ENCODE peak calls at places on chromosomes 7 and 10, in eight cellular contexts. L is GM12878, E is PC-3, V is hepatocyte, Z is neural progenitor cell, J is astrocyte, U is mammary epithelial cell, Q is IMR-90. P is an unnamed sample.

GRCh38 chr7:37336259-37336658 is 112.4 kb downstream of the ELMO1 start:
- DNase-seq in Z (no peak), J (no peak), Q (no peak), E (no peak), V (no peak), L (peak), U (no peak), P (no peak)

GRCh38 chr7:157279679-157279972 is 57.2 kb upstream of the DNAJB6 start:
- DNase-seq in Q (no peak), V (no peak), J (no peak), Z (no peak), U (no peak), L (no peak), E (no peak), P (no peak)

GRCh38 chr7:95772298-95772770 is at the start of gene DYNC1I1:
- DNase-seq in E (peak), J (peak), Q (peak), L (no peak), V (peak), Z (peak), U (peak), P (no peak)

GRCh38 chr7:142469653-142470335 is 211.9 kb upstream of the PRSS58 start:
- DNase-seq in Z (no peak), Q (no peak), E (no peak), L (no peak), J (no peak), V (no peak), U (no peak), P (no peak)

GRCh38 chr10:117071293-117072050 is 66.5 kb upstream of the SHTN1 start:
- DNase-seq in E (no peak), U (no peak), Z (no peak), J (peak), V (no peak), L (no peak), Q (no peak), P (no peak)

GRCh38 chr10:49139000-49139865 is 5.4 kb upstream of the FAM170B start:
- DNase-seq in L (no peak), J (peak), U (no peak), E (peak), Q (peak), V (no peak), Z (no peak), P (no peak)

GRCh38 chr7:16268821-16269768 is 152.2 kb downstream of the CRPPA start:
- DNase-seq in L (no peak), J (peak), U (peak), Z (no peak), E (peak), Q (peak), V (peak), P (no peak)

GRCh38 chr7:47809387-47809786 is 138.9 kb downstream of the PKD1L1 start:
- DNase-seq in U (no peak), V (no peak), J (no peak), L (no peak), E (no peak), Q (no peak), Z (no peak), P (no peak)

GRCh38 chr10:73886085-73886529 is 11.8 kb upstream of the CAMK2G start:
- DNase-seq in V (peak), U (peak), Z (peak), L (no peak), J (peak), E (peak), Q (peak), P (peak)

GRCh38 chr7:87032604-87033003 is 26.9 kb downstream of the ELAPOR2 start:
- DNase-seq in Z (no peak), V (no peak), E (no peak), Q (no peak), U (no peak), L (no peak), J (no peak), P (no peak)

GRCh38 chr10:72691470-72692056 is 380 bp upstream of the MCU start:
- DNase-seq in Q (peak), L (peak), V (no peak), Z (no peak), U (no peak), E (no peak), J (peak), P (no peak)

GRCh38 chr10:4514445-4515108 is 311.4 kb upstream of the AKR1E2 start:
- DNase-seq in U (no peak), Z (no peak), L (peak), V (no peak), Q (no peak), E (no peak), J (no peak), P (no peak)
- H3K4me2 ChIP-seq in U (no peak), Z (no peak), L (peak), V (no peak), Q (no peak), E (no peak), J (no peak), P (no peak)

GRCh38 chr10:88983206-88983605 is 7.4 kb upstream of the FAS start:
- DNase-seq in Z (no peak), Q (peak), J (peak), E (no peak), L (no peak), U (no peak), V (no peak), P (no peak)
- H3K27ac ChIP-seq in Z (no peak), Q (no peak), J (no peak), E (no peak), L (no peak), U (no peak), V (peak), P (no peak)

GRCh38 chr10:132868995-132869394 is 73.4 kb downstream of the CFAP46 start:
- DNase-seq in Z (no peak), E (no peak), L (no peak), U (no peak), Q (no peak), J (no peak), V (no peak), P (no peak)

GRCh38 chr10:132867801-132868644 is 74.3 kb downstream of the CFAP46 start:
- DNase-seq in Q (no peak), Z (no peak), V (no peak), L (no peak), J (no peak), U (no peak), E (no peak), P (no peak)

GRCh38 chr10:132865236-132865635 is 77.1 kb downstream of the CFAP46 start:
- DNase-seq in Z (no peak), E (no peak), L (no peak), U (no peak), V (no peak), Q (no peak), J (no peak), P (peak)

GRCh38 chr10:132866601-132867381 is 75.6 kb downstream of the CFAP46 start:
- DNase-seq in U (no peak), Q (no peak), J (no peak), L (no peak), Z (no peak), E (no peak), V (no peak), P (no peak)

DNA sequence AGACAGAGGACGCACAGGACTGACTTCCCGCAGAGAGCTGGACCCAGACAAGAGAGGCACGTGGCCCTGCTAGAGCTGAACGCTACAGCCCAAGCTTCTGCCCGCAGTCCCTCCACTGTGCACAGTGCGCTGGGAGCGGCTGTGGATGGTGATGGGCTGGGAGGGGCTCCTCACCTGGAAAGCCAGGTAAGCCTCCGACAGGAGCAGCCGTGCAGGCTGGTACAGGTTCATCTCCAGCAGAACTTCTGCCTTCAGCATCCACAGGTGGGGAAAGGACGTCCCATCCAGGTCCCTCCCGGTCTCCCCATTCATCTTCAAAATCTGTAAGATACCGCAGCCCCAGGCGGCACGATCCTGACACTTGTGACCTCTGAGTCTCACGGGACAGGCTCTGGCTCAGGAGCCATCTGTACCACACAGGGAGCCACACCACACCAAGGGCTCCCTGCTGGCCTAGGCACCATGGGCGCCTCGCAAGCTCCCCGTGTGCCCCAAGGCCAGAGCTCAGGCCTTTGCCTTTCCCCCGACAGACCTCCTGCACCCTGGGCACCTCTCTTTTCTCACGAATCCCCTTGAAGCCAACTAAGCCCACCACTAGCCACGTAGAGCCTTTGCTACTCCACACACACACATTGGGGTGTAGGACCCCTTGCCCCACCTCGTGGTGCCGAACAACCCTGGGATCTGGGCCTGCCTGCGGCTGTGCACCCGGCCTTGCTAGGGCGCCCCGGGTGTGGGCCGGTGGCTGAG is 76.3 kb downstream of the CFAP46 start:
- DNase-seq in Q (no peak), Z (no peak), J (no peak), V (no peak), U (no peak), E (no peak), L (no peak), P (no peak)
- H2AFZ ChIP-seq in Q (no peak), Z (no peak), J (no peak), V (no peak), U (no peak), E (no peak), L (no peak), P (no peak)

GRCh38 chr10:129545257-129545656 is 78.2 kb downstream of the MGMT start:
- DNase-seq in V (peak), Z (no peak), U (no peak), Q (peak), L (no peak), J (peak), E (peak), P (no peak)
- H3K4me2 ChIP-seq in V (no peak), Z (no peak), U (no peak), Q (no peak), L (no peak), J (no peak), E (no peak), P (no peak)

GRCh38 chr10:112896722-112897121 is 53.3 kb upstream of the TCF7L2 start:
- DNase-seq in J (no peak), E (no peak), V (no peak), L (no peak), U (no peak), Q (no peak), Z (no peak), P (no peak)

GRCh38 chr10:112899396-112900065 is 50.5 kb upstream of the TCF7L2 start:
- DNase-seq in L (no peak), J (no peak), E (no peak), Z (peak), V (no peak), Q (no peak), U (no peak), P (no peak)

GRCh38 chr10:112898540-112899395 is 51.3 kb upstream of the TCF7L2 start:
- DNase-seq in E (no peak), L (no peak), Q (peak), V (peak), Z (peak), J (peak), U (no peak), P (no peak)

GRCh38 chr10:112895292-112895691 is 54.8 kb upstream of the TCF7L2 start:
- DNase-seq in Q (no peak), V (no peak), J (no peak), U (no peak), Z (no peak), E (no peak), L (no peak), P (no peak)

GRCh38 chr10:112896273-112896672 is 53.8 kb upstream of the TCF7L2 start:
- DNase-seq in Z (no peak), U (no peak), E (no peak), Q (peak), V (peak), L (no peak), J (no peak), P (no peak)
- H3K27ac ChIP-seq in Z (no peak), U (no peak), E (no peak), Q (no peak), V (peak), L (no peak), J (no peak), P (no peak)

P was measured in DND-41.